ENCODE peak calls at places on chromosome 7, in six cellular contexts. One of them, this sample, is unnamed.

GRCh38 chr7:4876586-4876985 is 6.9 kb downstream of the RADIL start:
- DNase-seq in occipital lobe: no peak
- DNase-seq in Kasumi-1: no peak
- DNase-seq in T-helper 17 cell: no peak
- DNase-seq in stimulated activated naive B cell treated with anti-CD40 and anti-IgM and Interleukin-4, amounts not matched to agents 10 μg/mL and 1 μg/mL and 100 μg/mL, for 72 hours: no peak
- DNase-seq in activated gamma-delta T cell treated with Interleukin-2 at 50 U/mL for 16 hours: no peak
- DNase-seq in this sample: no peak

GRCh38 chr7:28768577-28769147 is 189.5 kb downstream of the TRIL start:
- DNase-seq in occipital lobe: no peak
- DNase-seq in activated gamma-delta T cell treated with Interleukin-2 at 50 U/mL for 16 hours: no peak
- DNase-seq in T-helper 17 cell: no peak
- DNase-seq in stimulated activated naive B cell treated with anti-CD40 and anti-IgM and Interleukin-4, amounts not matched to agents 10 μg/mL and 1 μg/mL and 100 μg/mL, for 72 hours: no peak
- DNase-seq in Kasumi-1: no peak
- DNase-seq in this sample: no peak

GRCh38 chr7:117796889-117797288 is 76.4 kb downstream of the CTTNBP2 start:
- DNase-seq in T-helper 17 cell: no peak
- DNase-seq in occipital lobe: no peak
- DNase-seq in Kasumi-1: no peak
- DNase-seq in activated gamma-delta T cell treated with Interleukin-2 at 50 U/mL for 16 hours: no peak
- DNase-seq in stimulated activated naive B cell treated with anti-CD40 and anti-IgM and Interleukin-4, amounts not matched to agents 10 μg/mL and 1 μg/mL and 100 μg/mL, for 72 hours: no peak
- DNase-seq in this sample: no peak

GRCh38 chr7:3446786-3447185 is 145.7 kb downstream of the SDK1 start:
- DNase-seq in T-helper 17 cell: no peak
- DNase-seq in activated gamma-delta T cell treated with Interleukin-2 at 50 U/mL for 16 hours: no peak
- DNase-seq in Kasumi-1: no peak
- DNase-seq in occipital lobe: no peak
- DNase-seq in stimulated activated naive B cell treated with anti-CD40 and anti-IgM and Interleukin-4, amounts not matched to agents 10 μg/mL and 1 μg/mL and 100 μg/mL, for 72 hours: no peak
- DNase-seq in this sample: no peak

GRCh38 chr7:74401137-74401859 is 52.4 kb upstream of the GTF2IRD1 start:
- DNase-seq in activated gamma-delta T cell treated with Interleukin-2 at 50 U/mL for 16 hours: peak
- DNase-seq in occipital lobe: peak
- DNase-seq in T-helper 17 cell: peak
- DNase-seq in stimulated activated naive B cell treated with anti-CD40 and anti-IgM and Interleukin-4, amounts not matched to agents 10 μg/mL and 1 μg/mL and 100 μg/mL, for 72 hours: peak
- DNase-seq in Kasumi-1: peak
- DNase-seq in this sample: peak

GRCh38 chr7:106012935-106013439 is 49.9 kb downstream of the CDHR3 start:
- DNase-seq in Kasumi-1: no peak
- DNase-seq in occipital lobe: no peak
- DNase-seq in activated gamma-delta T cell treated with Interleukin-2 at 50 U/mL for 16 hours: no peak
- DNase-seq in stimulated activated naive B cell treated with anti-CD40 and anti-IgM and Interleukin-4, amounts not matched to agents 10 μg/mL and 1 μg/mL and 100 μg/mL, for 72 hours: no peak
- DNase-seq in T-helper 17 cell: no peak
- DNase-seq in this sample: no peak

GRCh38 chr7:18196638-18197037 is 169.0 kb upstream of the PRPS1L1 start:
- DNase-seq in activated gamma-delta T cell treated with Interleukin-2 at 50 U/mL for 16 hours: no peak
- DNase-seq in occipital lobe: no peak
- DNase-seq in Kasumi-1: no peak
- DNase-seq in T-helper 17 cell: no peak
- DNase-seq in stimulated activated naive B cell treated with anti-CD40 and anti-IgM and Interleukin-4, amounts not matched to agents 10 μg/mL and 1 μg/mL and 100 μg/mL, for 72 hours: no peak
- DNase-seq in this sample: no peak

GRCh38 chr7:88226201-88226600 is 6.4 kb upstream of the SRI start:
- DNase-seq in occipital lobe: no peak
- DNase-seq in Kasumi-1: no peak
- DNase-seq in stimulated activated naive B cell treated with anti-CD40 and anti-IgM and Interleukin-4, amounts not matched to agents 10 μg/mL and 1 μg/mL and 100 μg/mL, for 72 hours: no peak
- DNase-seq in activated gamma-delta T cell treated with Interleukin-2 at 50 U/mL for 16 hours: no peak
- DNase-seq in T-helper 17 cell: no peak
- DNase-seq in this sample: no peak

GRCh38 chr7:78576196-78576595 is 777.6 kb downstream of the PHTF2 start:
- DNase-seq in stimulated activated naive B cell treated with anti-CD40 and anti-IgM and Interleukin-4, amounts not matched to agents 10 μg/mL and 1 μg/mL and 100 μg/mL, for 72 hours: no peak
- DNase-seq in activated gamma-delta T cell treated with Interleukin-2 at 50 U/mL for 16 hours: no peak
- DNase-seq in occipital lobe: no peak
- DNase-seq in T-helper 17 cell: no peak
- DNase-seq in Kasumi-1: no peak
- DNase-seq in this sample: no peak

GRCh38 chr7:151632750-151633515 is 113.2 kb upstream of the RHEB start:
- DNase-seq in activated gamma-delta T cell treated with Interleukin-2 at 50 U/mL for 16 hours: peak
- DNase-seq in occipital lobe: peak
- DNase-seq in Kasumi-1: peak
- DNase-seq in stimulated activated naive B cell treated with anti-CD40 and anti-IgM and Interleukin-4, amounts not matched to agents 10 μg/mL and 1 μg/mL and 100 μg/mL, for 72 hours: peak
- DNase-seq in T-helper 17 cell: peak
- DNase-seq in this sample: peak

GRCh38 chr7:7148799-7149481 is 33.4 kb upstream of the C1GALT1 start:
- DNase-seq in Kasumi-1: no peak
- DNase-seq in T-helper 17 cell: no peak
- DNase-seq in stimulated activated naive B cell treated with anti-CD40 and anti-IgM and Interleukin-4, amounts not matched to agents 10 μg/mL and 1 μg/mL and 100 μg/mL, for 72 hours: no peak
- DNase-seq in activated gamma-delta T cell treated with Interleukin-2 at 50 U/mL for 16 hours: no peak
- DNase-seq in occipital lobe: no peak
- DNase-seq in this sample: no peak

GRCh38 chr7:101175664-101176063 is 4.4 kb downstream of the NAT16 start:
- DNase-seq in T-helper 17 cell: no peak
- DNase-seq in Kasumi-1: no peak
- DNase-seq in occipital lobe: no peak
- DNase-seq in stimulated activated naive B cell treated with anti-CD40 and anti-IgM and Interleukin-4, amounts not matched to agents 10 μg/mL and 1 μg/mL and 100 μg/mL, for 72 hours: no peak
- DNase-seq in activated gamma-delta T cell treated with Interleukin-2 at 50 U/mL for 16 hours: no peak
- DNase-seq in this sample: no peak

GRCh38 chr7:14988941-14989340 is 86.4 kb upstream of the DGKB start:
- DNase-seq in Kasumi-1: no peak
- DNase-seq in occipital lobe: no peak
- DNase-seq in stimulated activated naive B cell treated with anti-CD40 and anti-IgM and Interleukin-4, amounts not matched to agents 10 μg/mL and 1 μg/mL and 100 μg/mL, for 72 hours: no peak
- DNase-seq in activated gamma-delta T cell treated with Interleukin-2 at 50 U/mL for 16 hours: no peak
- DNase-seq in T-helper 17 cell: no peak
- DNase-seq in this sample: no peak

GRCh38 chr7:29811597-29811996 is 5.3 kb downstream of the WIPF3 start:
- DNase-seq in occipital lobe: no peak
- DNase-seq in T-helper 17 cell: no peak
- DNase-seq in Kasumi-1: no peak
- DNase-seq in stimulated activated naive B cell treated with anti-CD40 and anti-IgM and Interleukin-4, amounts not matched to agents 10 μg/mL and 1 μg/mL and 100 μg/mL, for 72 hours: no peak
- DNase-seq in activated gamma-delta T cell treated with Interleukin-2 at 50 U/mL for 16 hours: no peak
- DNase-seq in this sample: no peak

GRCh38 chr7:41808541-41808940 is 105.7 kb upstream of the INHBA start:
- DNase-seq in activated gamma-delta T cell treated with Interleukin-2 at 50 U/mL for 16 hours: no peak
- DNase-seq in T-helper 17 cell: no peak
- DNase-seq in occipital lobe: no peak
- DNase-seq in stimulated activated naive B cell treated with anti-CD40 and anti-IgM and Interleukin-4, amounts not matched to agents 10 μg/mL and 1 μg/mL and 100 μg/mL, for 72 hours: no peak
- DNase-seq in Kasumi-1: no peak
- DNase-seq in this sample: no peak

GRCh38 chr7:15891151-15891842 is 204.8 kb upstream of the MEOX2 start:
- DNase-seq in Kasumi-1: no peak
- DNase-seq in activated gamma-delta T cell treated with Interleukin-2 at 50 U/mL for 16 hours: no peak
- DNase-seq in stimulated activated naive B cell treated with anti-CD40 and anti-IgM and Interleukin-4, amounts not matched to agents 10 μg/mL and 1 μg/mL and 100 μg/mL, for 72 hours: no peak
- DNase-seq in occipital lobe: no peak
- DNase-seq in T-helper 17 cell: no peak
- DNase-seq in this sample: no peak

GRCh38 chr7:134557391-134557790 is 8.5 kb downstream of the AKR1B15 start:
- DNase-seq in occipital lobe: no peak
- DNase-seq in Kasumi-1: no peak
- DNase-seq in T-helper 17 cell: no peak
- DNase-seq in stimulated activated naive B cell treated with anti-CD40 and anti-IgM and Interleukin-4, amounts not matched to agents 10 μg/mL and 1 μg/mL and 100 μg/mL, for 72 hours: no peak
- DNase-seq in activated gamma-delta T cell treated with Interleukin-2 at 50 U/mL for 16 hours: no peak
- DNase-seq in this sample: no peak

GRCh38 chr7:87543623-87544022 is 57.1 kb downstream of the ABCB1 start:
- DNase-seq in activated gamma-delta T cell treated with Interleukin-2 at 50 U/mL for 16 hours: no peak
- DNase-seq in stimulated activated naive B cell treated with anti-CD40 and anti-IgM and Interleukin-4, amounts not matched to agents 10 μg/mL and 1 μg/mL and 100 μg/mL, for 72 hours: no peak
- DNase-seq in occipital lobe: no peak
- DNase-seq in T-helper 17 cell: no peak
- DNase-seq in Kasumi-1: no peak
- DNase-seq in this sample: no peak

GRCh38 chr7:496528-497295 is 22.9 kb downstream of the PDGFA start:
- DNase-seq in activated gamma-delta T cell treated with Interleukin-2 at 50 U/mL for 16 hours: no peak
- DNase-seq in occipital lobe: no peak
- DNase-seq in stimulated activated naive B cell treated with anti-CD40 and anti-IgM and Interleukin-4, amounts not matched to agents 10 μg/mL and 1 μg/mL and 100 μg/mL, for 72 hours: no peak
- DNase-seq in Kasumi-1: no peak
- DNase-seq in T-helper 17 cell: no peak
- DNase-seq in this sample: no peak

GRCh38 chr7:338295-339061 is 48.5 kb downstream of the FOXL3 start:
- DNase-seq in activated gamma-delta T cell treated with Interleukin-2 at 50 U/mL for 16 hours: no peak
- DNase-seq in stimulated activated naive B cell treated with anti-CD40 and anti-IgM and Interleukin-4, amounts not matched to agents 10 μg/mL and 1 μg/mL and 100 μg/mL, for 72 hours: no peak
- DNase-seq in T-helper 17 cell: no peak
- DNase-seq in Kasumi-1: no peak
- DNase-seq in occipital lobe: no peak
- DNase-seq in this sample: no peak

GRCh38 chr7:92133133-92133736 is 1.0 kb downstream of the CYP51A1 start:
- DNase-seq in activated gamma-delta T cell treated with Interleukin-2 at 50 U/mL for 16 hours: no peak
- DNase-seq in T-helper 17 cell: no peak
- DNase-seq in Kasumi-1: peak
- DNase-seq in occipital lobe: no peak
- DNase-seq in stimulated activated naive B cell treated with anti-CD40 and anti-IgM and Interleukin-4, amounts not matched to agents 10 μg/mL and 1 μg/mL and 100 μg/mL, for 72 hours: no peak
- DNase-seq in this sample: peak

GRCh38 chr7:85521108-85521694 is 334.3 kb upstream of the SEMA3D start:
- DNase-seq in activated gamma-delta T cell treated with Interleukin-2 at 50 U/mL for 16 hours: no peak
- DNase-seq in occipital lobe: no peak
- DNase-seq in Kasumi-1: no peak
- DNase-seq in stimulated activated naive B cell treated with anti-CD40 and anti-IgM and Interleukin-4, amounts not matched to agents 10 μg/mL and 1 μg/mL and 100 μg/mL, for 72 hours: no peak
- DNase-seq in T-helper 17 cell: no peak
- DNase-seq in this sample: no peak

GRCh38 chr7:143345428-143345900 is 17.0 kb downstream of the FAM131B start:
- DNase-seq in activated gamma-delta T cell treated with Interleukin-2 at 50 U/mL for 16 hours: peak
- DNase-seq in occipital lobe: no peak
- DNase-seq in T-helper 17 cell: peak
- DNase-seq in stimulated activated naive B cell treated with anti-CD40 and anti-IgM and Interleukin-4, amounts not matched to agents 10 μg/mL and 1 μg/mL and 100 μg/mL, for 72 hours: no peak
- DNase-seq in Kasumi-1: no peak
- DNase-seq in this sample: no peak

GRCh38 chr7:138245216-138245615 is 169.0 kb downstream of the AKR1D1 start:
- DNase-seq in occipital lobe: no peak
- DNase-seq in stimulated activated naive B cell treated with anti-CD40 and anti-IgM and Interleukin-4, amounts not matched to agents 10 μg/mL and 1 μg/mL and 100 μg/mL, for 72 hours: no peak
- DNase-seq in Kasumi-1: no peak
- DNase-seq in activated gamma-delta T cell treated with Interleukin-2 at 50 U/mL for 16 hours: no peak
- DNase-seq in T-helper 17 cell: no peak
- DNase-seq in this sample: no peak

GRCh38 chr7:28479507-28479947 is 67.2 kb downstream of the CREB5 start:
- DNase-seq in occipital lobe: no peak
- DNase-seq in activated gamma-delta T cell treated with Interleukin-2 at 50 U/mL for 16 hours: no peak
- DNase-seq in T-helper 17 cell: no peak
- DNase-seq in stimulated activated naive B cell treated with anti-CD40 and anti-IgM and Interleukin-4, amounts not matched to agents 10 μg/mL and 1 μg/mL and 100 μg/mL, for 72 hours: peak
- DNase-seq in Kasumi-1: no peak
- DNase-seq in this sample: no peak

GRCh38 chr7:41573017-41573416 is 129.9 kb downstream of the INHBA start:
- DNase-seq in activated gamma-delta T cell treated with Interleukin-2 at 50 U/mL for 16 hours: no peak
- DNase-seq in occipital lobe: no peak
- DNase-seq in stimulated activated naive B cell treated with anti-CD40 and anti-IgM and Interleukin-4, amounts not matched to agents 10 μg/mL and 1 μg/mL and 100 μg/mL, for 72 hours: no peak
- DNase-seq in Kasumi-1: no peak
- DNase-seq in T-helper 17 cell: no peak
- DNase-seq in this sample: no peak

GRCh38 chr7:133705596-133705995 is 421.5 kb upstream of the LRGUK start:
- DNase-seq in Kasumi-1: no peak
- DNase-seq in activated gamma-delta T cell treated with Interleukin-2 at 50 U/mL for 16 hours: no peak
- DNase-seq in occipital lobe: no peak
- DNase-seq in stimulated activated naive B cell treated with anti-CD40 and anti-IgM and Interleukin-4, amounts not matched to agents 10 μg/mL and 1 μg/mL and 100 μg/mL, for 72 hours: no peak
- DNase-seq in T-helper 17 cell: no peak
- DNase-seq in this sample: no peak

GRCh38 chr7:134905375-134905774 is 80.9 kb upstream of the AGBL3 start:
- DNase-seq in occipital lobe: no peak
- DNase-seq in Kasumi-1: no peak
- DNase-seq in stimulated activated naive B cell treated with anti-CD40 and anti-IgM and Interleukin-4, amounts not matched to agents 10 μg/mL and 1 μg/mL and 100 μg/mL, for 72 hours: no peak
- DNase-seq in activated gamma-delta T cell treated with Interleukin-2 at 50 U/mL for 16 hours: no peak
- DNase-seq in T-helper 17 cell: no peak
- DNase-seq in this sample: no peak

GRCh38 chr7:22786290-22786932 is 36.2 kb downstream of the TOMM7 start:
- DNase-seq in stimulated activated naive B cell treated with anti-CD40 and anti-IgM and Interleukin-4, amounts not matched to agents 10 μg/mL and 1 μg/mL and 100 μg/mL, for 72 hours: no peak
- DNase-seq in Kasumi-1: no peak
- DNase-seq in activated gamma-delta T cell treated with Interleukin-2 at 50 U/mL for 16 hours: no peak
- DNase-seq in T-helper 17 cell: no peak
- DNase-seq in occipital lobe: no peak
- DNase-seq in this sample: no peak

GRCh38 chr7:41628926-41629325 is 74.0 kb downstream of the INHBA start:
- DNase-seq in Kasumi-1: no peak
- DNase-seq in T-helper 17 cell: no peak
- DNase-seq in activated gamma-delta T cell treated with Interleukin-2 at 50 U/mL for 16 hours: no peak
- DNase-seq in stimulated activated naive B cell treated with anti-CD40 and anti-IgM and Interleukin-4, amounts not matched to agents 10 μg/mL and 1 μg/mL and 100 μg/mL, for 72 hours: no peak
- DNase-seq in occipital lobe: peak
- DNase-seq in this sample: no peak

GRCh38 chr7:55066479-55066878 is 47.7 kb downstream of the EGFR start:
- DNase-seq in Kasumi-1: no peak
- DNase-seq in activated gamma-delta T cell treated with Interleukin-2 at 50 U/mL for 16 hours: no peak
- DNase-seq in T-helper 17 cell: no peak
- DNase-seq in occipital lobe: no peak
- DNase-seq in stimulated activated naive B cell treated with anti-CD40 and anti-IgM and Interleukin-4, amounts not matched to agents 10 μg/mL and 1 μg/mL and 100 μg/mL, for 72 hours: no peak
- DNase-seq in this sample: no peak

GRCh38 chr7:155456772-155457543 is 971 bp upstream of the EN2 start:
- DNase-seq in T-helper 17 cell: no peak
- DNase-seq in Kasumi-1: no peak
- DNase-seq in activated gamma-delta T cell treated with Interleukin-2 at 50 U/mL for 16 hours: no peak
- DNase-seq in stimulated activated naive B cell treated with anti-CD40 and anti-IgM and Interleukin-4, amounts not matched to agents 10 μg/mL and 1 μg/mL and 100 μg/mL, for 72 hours: no peak
- DNase-seq in occipital lobe: peak
- DNase-seq in this sample: peak

GRCh38 chr7:25726682-25727357 is 425.2 kb upstream of the NFE2L3 start:
- DNase-seq in Kasumi-1: no peak
- DNase-seq in occipital lobe: no peak
- DNase-seq in T-helper 17 cell: no peak
- DNase-seq in stimulated activated naive B cell treated with anti-CD40 and anti-IgM and Interleukin-4, amounts not matched to agents 10 μg/mL and 1 μg/mL and 100 μg/mL, for 72 hours: no peak
- DNase-seq in activated gamma-delta T cell treated with Interleukin-2 at 50 U/mL for 16 hours: no peak
- DNase-seq in this sample: no peak